ENCODE peak calls at places on chromosome 21, in five cellular contexts. O is CD8-positive, alpha-beta memory T cell; K is globus pallidus; A is M059J; Y is caudate nucleus. B is an unnamed sample.

GRCh38 chr21:44334637-44335030 is 4.6 kb downstream of the CFAP410 start:
- DNase-seq in O (no peak), K (no peak), A (no peak), Y (no peak), B (peak; percentile 78)

GRCh38 chr21:45622416-45623097 is 21.0 kb upstream of the PCBP3 start:
- DNase-seq in O (no peak), K (no peak), A (no peak), Y (no peak), B (no peak)

GRCh38 chr21:42653492-42654061 is at the start of gene PDE9A:
- DNase-seq in O (no peak), K (no peak), A (no peak), Y (no peak), B (peak; percentile 55)

GRCh38 chr21:45970674-45971486 is 10.7 kb upstream of the COL6A1 start:
- DNase-seq in O (no peak), K (no peak), A (peak; percentile 47), Y (no peak), B (peak; percentile 34)

GRCh38 chr21:32826317-32827167 is 55.0 kb upstream of the PAXBP1 start:
- DNase-seq in O (no peak), K (peak; percentile 76), A (peak; percentile 67), Y (no peak), B (peak; percentile 42)

GRCh38 chr21:26846036-26846931 is 1.1 kb upstream of the ADAMTS1 start:
- DNase-seq in O (no peak), K (peak; percentile 86), A (peak; percentile 79), Y (no peak), B (peak; percentile 31)

GRCh38 chr21:45316871-45317400 is 29.2 kb upstream of the POFUT2 start:
- DNase-seq in O (no peak), K (no peak), A (no peak), Y (no peak), B (no peak)

GRCh38 chr21:45264919-45265515 is 22.7 kb downstream of the POFUT2 start:
- DNase-seq in O (no peak), K (no peak), A (no peak), Y (no peak), B (no peak)

GRCh38 chr21:32886339-32886738 is 114.8 kb upstream of the PAXBP1 start:
- DNase-seq in O (peak; percentile 6), K (no peak), A (peak; percentile 38), Y (no peak), B (no peak)